ENCODE peak calls at places on chromosome 7, in six cellular contexts. Q, Z, W, T, M and K are unnamed samples.

GRCh38 chr7:139362302-139362701 is 2.6 kb downstream of the LUC7L2 start:
- DNase-seq in Q (no peak), Z (no peak), W (no peak), T (peak), M (peak), K (peak)

GRCh38 chr7:125057974-125058373 is 128.3 kb upstream of the POT1 start:
- DNase-seq in Q (no peak), Z (no peak), W (no peak), T (no peak), M (peak), K (no peak)

GRCh38 chr7:96933067-96933645 is 72.2 kb upstream of the DLX6 start:
- DNase-seq in Q (no peak), Z (no peak), W (no peak), T (no peak), M (no peak), K (no peak)

GRCh38 chr7:117277576-117277975 is 45.3 kb downstream of the WNT2 start:
- DNase-seq in Q (no peak), Z (no peak), W (no peak), T (no peak), M (no peak), K (no peak)

GRCh38 chr7:85022064-85022697 is 164.7 kb downstream of the SEMA3D start:
- DNase-seq in Q (no peak), Z (no peak), W (no peak), T (no peak), M (no peak), K (no peak)

GRCh38 chr7:151727579-151728285 is 149.2 kb downstream of the PRKAG2 start:
- DNase-seq in Q (peak), Z (peak), W (peak), T (peak), M (peak), K (peak)

GRCh38 chr7:157507987-157508386 is 171.2 kb downstream of the DNAJB6 start:
- DNase-seq in Q (no peak), Z (no peak), W (no peak), T (no peak), M (no peak), K (no peak)

GRCh38 chr7:50832744-50833143 is 50.0 kb upstream of the GRB10 start:
- DNase-seq in Q (peak), Z (no peak), W (peak), T (peak), M (no peak), K (peak)

GRCh38 chr7:33072471-33072870 is 9.9 kb upstream of the NT5C3A start:
- DNase-seq in Q (peak), Z (no peak), W (no peak), T (peak), M (no peak), K (peak)

GRCh38 chr7:164882-165660 is 27.3 kb upstream of the FAM20C start:
- DNase-seq in Q (no peak), Z (peak), W (no peak), T (no peak), M (no peak), K (no peak)

GRCh38 chr7:39851466-39852045 is 98.5 kb upstream of the CDK13 start:
- DNase-seq in Q (no peak), Z (no peak), W (no peak), T (no peak), M (no peak), K (no peak)

GRCh38 chr7:117790731-117791130 is 82.5 kb downstream of the CTTNBP2 start:
- DNase-seq in Q (no peak), Z (no peak), W (no peak), T (no peak), M (no peak), K (no peak)

GRCh38 chr7:115984105-115984504 is 46.5 kb downstream of the TFEC start:
- DNase-seq in Q (peak), Z (no peak), W (no peak), T (peak), M (no peak), K (peak)

GRCh38 chr7:128915841-128916642 is 5.5 kb upstream of the KCP start:
- DNase-seq in Q (no peak), Z (peak), W (no peak), T (no peak), M (no peak), K (no peak)

GRCh38 chr7:86975449-86975848 is 84.0 kb downstream of the ELAPOR2 start:
- DNase-seq in Q (no peak), Z (no peak), W (no peak), T (no peak), M (no peak), K (no peak)

GRCh38 chr7:117015258-117016184 is 62.2 kb downstream of the ST7 start:
- DNase-seq in Q (no peak), Z (no peak), W (no peak), T (no peak), M (no peak), K (no peak)